ENCODE peak calls at places on chromosomes 5 and 9, in six cellular contexts. U is activated effector memory CD4-positive, alpha-beta T cell treated with Interleukin-2 at 50 U/mL for 16 hours; K is osteocyte; A is SW 1271; G is stimulated activated CD4-positive, alpha-beta T cell treated with anti-CD3 and anti-CD28 coated beads, Interleukin-12 subunit alpha, Interleukin-12 subunit beta, amount 100 ng/mL, for 4 hours; R is islet precursor cell. I is an unnamed sample.

GRCh38 chr5:146005723-146006122 is 69.3 kb downstream of the SH3RF2 start:
- DNase-seq in A (no peak), U (no peak), R (no peak), G (no peak), K (no peak), I (no peak)

GRCh38 chr5:851076-851475 is 290 bp upstream of the ZDHHC11 start:
- DNase-seq in K (no peak), R (peak; percentile 44), U (no peak), A (no peak), G (no peak), I (no peak)

GRCh38 chr5:178234753-178235599 is 2.4 kb upstream of the PHYKPL start:
- DNase-seq in G (peak; percentile 70), A (peak; percentile 77), R (peak; percentile 81), K (no peak), U (peak; percentile 53), I (peak; percentile 28)

GRCh38 chr9:134949681-134950403 is 32.1 kb upstream of the FCN1 start:
- DNase-seq in G (no peak), U (no peak), A (no peak), R (no peak), K (no peak), I (no peak)

GRCh38 chr9:133396952-133397351 is 20.8 kb downstream of the STKLD1 start:
- DNase-seq in G (no peak), A (no peak), K (no peak), U (no peak), R (peak; percentile 83), I (no peak)

GRCh38 chr9:18979367-18979766 is 53.6 kb downstream of the SAXO1 start:
- DNase-seq in U (no peak), A (no peak), K (no peak), R (peak; percentile 73), G (no peak), I (no peak)

GRCh38 chr9:11233693-11234092 is 620.9 kb upstream of the PTPRD start:
- DNase-seq in A (no peak), R (no peak), U (no peak), K (no peak), G (no peak), I (no peak)

GRCh38 chr5:6402939-6403338 is 24.6 kb upstream of the MED10 start:
- DNase-seq in R (peak; percentile 52), G (no peak), A (no peak), K (no peak), U (no peak), I (no peak)

GRCh38 chr5:62206150-62206829 is 99.7 kb upstream of the KIF2A start:
- DNase-seq in K (no peak), R (peak; percentile 78), G (no peak), U (no peak), A (no peak), I (no peak)

GRCh38 chr9:100186356-100186755 is 87.3 kb downstream of the INVS start:
- DNase-seq in K (no peak), A (no peak), R (no peak), U (no peak), G (no peak), I (no peak)

GRCh38 chr9:19239955-19240354 is 9.5 kb downstream of the DENND4C start:
- DNase-seq in K (no peak), R (no peak), U (no peak), G (no peak), A (no peak), I (no peak)

GRCh38 chr5:180259260-180259611 is 32.6 kb downstream of the MAPK9 start:
- DNase-seq in K (no peak), G (no peak), A (no peak), U (no peak), R (no peak), I (no peak)

GRCh38 chr5:54254482-54255198 is 55.7 kb downstream of the ARL15 start:
- DNase-seq in K (no peak), G (no peak), R (no peak), U (no peak), A (no peak), I (no peak)

GRCh38 chr5:109588281-109589035 is 101.3 kb upstream of the MAN2A1 start:
- DNase-seq in U (no peak), G (no peak), K (no peak), R (no peak), A (no peak), I (no peak)

GRCh38 chr9:2597483-2597882 is 24.1 kb upstream of the VLDLR start:
- DNase-seq in R (no peak), G (no peak), U (no peak), K (no peak), A (no peak), I (no peak)

GRCh38 chr5:111063709-111064322 is 7.7 kb upstream of the TSLP start:
- DNase-seq in A (peak; percentile 22), G (no peak), K (no peak), R (no peak), U (no peak), I (no peak)

GRCh38 chr5:163399923-163400322 is 37.5 kb upstream of the CCNG1 start:
- DNase-seq in A (no peak), R (no peak), U (no peak), K (no peak), G (no peak), I (no peak)

GRCh38 chr5:43840424-43841232 is 237.6 kb downstream of the NNT start:
- DNase-seq in U (no peak), A (no peak), K (no peak), G (no peak), R (no peak), I (no peak)

GRCh38 chr5:89437450-89438435 is 554.8 kb upstream of the MEF2C start:
- DNase-seq in R (no peak), K (no peak), U (no peak), G (no peak), A (no peak), I (no peak)

I was measured in T-helper 22 cell.